ENCODE peak calls at places on chromosome 9, in six cellular contexts. Y, D, T, O, H and V are unnamed samples.

GRCh38 chr9:93207860-93208734 is 24.2 kb downstream of the WNK2 start:
- DNase-seq in Y (no peak), D (no peak), T (no peak), O (no peak), H (no peak), V (no peak)

GRCh38 chr9:137700911-137701310 is 82.1 kb downstream of the EHMT1 start:
- DNase-seq in Y (no peak), D (no peak), T (no peak), O (no peak), H (no peak), V (no peak)

GRCh38 chr9:110186254-110186653 is 21.7 kb downstream of the C9orf152 start:
- DNase-seq in Y (no peak), D (no peak), T (no peak), O (no peak), H (no peak), V (no peak)

GRCh38 chr9:100285080-100285479 is 67.7 kb downstream of the TEX10 start:
- DNase-seq in Y (no peak), D (no peak), T (no peak), O (no peak), H (no peak), V (no peak)

GRCh38 chr9:121921444-121921843 is 171.7 kb downstream of the TTLL11 start:
- DNase-seq in Y (no peak), D (peak; percentile 33), T (no peak), O (no peak), H (no peak), V (no peak)

GRCh38 chr9:111851536-111851935 is 45.1 kb upstream of the UGCG start:
- DNase-seq in Y (no peak), D (no peak), T (no peak), O (no peak), H (no peak), V (no peak)

GRCh38 chr9:14415947-14416346 is 102.0 kb upstream of the NFIB start:
- DNase-seq in Y (peak; percentile 44), D (peak; percentile 80), T (no peak), O (no peak), H (no peak), V (no peak)

GRCh38 chr9:12774861-12775367 is at the start of gene LURAP1L:
- DNase-seq in Y (peak; percentile 64), D (peak; percentile 85), T (peak; percentile 8), O (peak; percentile 73), H (no peak), V (peak; percentile 67)

GRCh38 chr9:117828466-117828865 is 124.3 kb downstream of the TLR4 start:
- DNase-seq in Y (no peak), D (no peak), T (no peak), O (no peak), H (no peak), V (no peak)

GRCh38 chr9:99680191-99680590 is 141.5 kb upstream of the NR4A3 start:
- DNase-seq in Y (peak; percentile 33), D (peak; percentile 3), T (no peak), O (no peak), H (no peak), V (no peak)

GRCh38 chr9:78898239-78898638 is 601.3 kb downstream of the PSAT1 start:
- DNase-seq in Y (no peak), D (no peak), T (no peak), O (no peak), H (no peak), V (no peak)

GRCh38 chr9:114938687-114939575 is 8.5 kb upstream of the TNFSF8 start:
- DNase-seq in Y (peak; percentile 31), D (peak; percentile 25), T (no peak), O (no peak), H (peak; percentile 38), V (no peak)

GRCh38 chr9:89449261-89449671 is 48.6 kb downstream of the SEMA4D start:
- DNase-seq in Y (no peak), D (no peak), T (no peak), O (no peak), H (no peak), V (no peak)

GRCh38 chr9:114231218-114232090 is 76.1 kb downstream of the COL27A1 start:
- DNase-seq in Y (no peak), D (no peak), T (no peak), O (no peak), H (no peak), V (no peak)